ENCODE peak calls at places on chromosomes 11 and 22, in four cellular contexts. X is pancreas; Y is CD4-positive, CD25-positive, alpha-beta regulatory T cell; G is suprapubic skin. L is an unnamed sample.

GRCh38 chr11:111694851-111695250 is 71.3 kb downstream of the PPP2R1B start:
- DNase-seq in X (no peak), G (no peak), Y (no peak), L (no peak)

GRCh38 chr11:1346669-1347390 is 37.4 kb upstream of the TOLLIP start:
- DNase-seq in X (no peak), Y (no peak), G (peak; percentile 74), L (no peak)

GRCh38 chr11:3942956-3943497 is 87.6 kb downstream of the STIM1 start:
- DNase-seq in Y (no peak), G (no peak), X (no peak), L (peak; percentile 68)

GRCh38 chr22:42520663-42521546 is 1.3 kb upstream of the RRP7A start:
- DNase-seq in G (no peak), Y (no peak), X (no peak), L (no peak)

GRCh38 chr22:30212363-30212995 is 34.1 kb downstream of the LIF start:
- DNase-seq in Y (no peak), G (no peak), X (peak; percentile 77), L (peak; percentile 90)

GRCh38 chr11:1299621-1300020 is 9.8 kb downstream of the TOLLIP start:
- DNase-seq in X (no peak), Y (no peak), G (peak; percentile 79), L (no peak)

GRCh38 chr11:110909331-110909730 is 197.1 kb upstream of the ARHGAP20 start:
- DNase-seq in Y (no peak), X (no peak), G (no peak), L (no peak)

GRCh38 chr11:86978247-86978646 is 23.1 kb upstream of the FZD4 start:
- DNase-seq in G (no peak), Y (no peak), X (no peak), L (no peak)

GRCh38 chr11:27861706-27862430 is 161.6 kb upstream of the BDNF start:
- DNase-seq in Y (no peak), G (no peak), X (no peak), L (peak; percentile 86)

GRCh38 chr22:39313258-39314001 is 6.0 kb downstream of the RPL3 start:
- DNase-seq in G (no peak), Y (no peak), X (no peak), L (no peak)

GRCh38 chr22:49140921-49141680 is 686.6 kb downstream of the BRD1 start:
- DNase-seq in G (no peak), X (no peak), Y (no peak), L (no peak)

GRCh38 chr11:111559791-111560190 is 19.3 kb downstream of the LAYN start:
- DNase-seq in G (no peak), Y (no peak), X (no peak), L (no peak)

GRCh38 chr22:20552450-20552894 is 45.1 kb downstream of the MED15 start:
- DNase-seq in X (no peak), Y (no peak), G (peak; percentile 90), L (no peak)

GRCh38 chr22:30078320-30079311 is 1.6 kb upstream of the HORMAD2 start:
- DNase-seq in G (no peak), Y (peak; percentile 73), X (no peak), L (no peak)

GRCh38 chr22:24937114-24937513 is 9.4 kb downstream of the LHFPL7 start:
- DNase-seq in X (no peak), G (no peak), Y (peak; percentile 54), L (peak; percentile 52)

GRCh38 chr22:40665312-40665711 is 14.0 kb upstream of the MCHR1 start:
- DNase-seq in G (no peak), X (no peak), Y (no peak), L (peak; percentile 50)

GRCh38 chr11:7612056-7612660 is 61.1 kb downstream of the CYB5R2 start:
- DNase-seq in Y (no peak), X (no peak), G (no peak), L (no peak)

GRCh38 chr11:63592975-63593395 is 21.2 kb downstream of the PLAAT3 start:
- DNase-seq in Y (peak; percentile 24), X (no peak), G (no peak), L (no peak)

GRCh38 chr11:28017816-28018215 is 90.1 kb downstream of the KIF18A start:
- DNase-seq in X (no peak), G (no peak), Y (no peak), L (no peak)

GRCh38 chr22:21025763-21026755 is 6.3 kb downstream of the SLC7A4 start:
- DNase-seq in G (no peak), X (no peak), Y (no peak), L (no peak)

GRCh38 chr11:35893796-35894475 is 49.9 kb upstream of the LDLRAD3 start:
- DNase-seq in X (peak; percentile 20), G (no peak), Y (no peak), L (no peak)

GRCh38 chr11:40178470-40178869 is 1281.0 kb downstream of the LRRC4C start:
- DNase-seq in X (no peak), Y (no peak), G (no peak), L (no peak)

GRCh38 chr11:7665473-7666291 is 7.6 kb downstream of the CYB5R2 start:
- DNase-seq in X (peak; percentile 82), Y (peak; percentile 71), G (peak; percentile 90), L (peak; percentile 70)

GRCh38 chr11:76329084-76329648 is 51.8 kb downstream of the THAP12 start:
- DNase-seq in Y (no peak), X (no peak), G (no peak), L (peak; percentile 77)

GRCh38 chr11:26766996-26767395 is 45.1 kb upstream of the SLC5A12 start:
- DNase-seq in Y (no peak), X (no peak), G (no peak), L (no peak)

GRCh38 chr22:47784991-47785390 is 1022.5 kb downstream of the TBC1D22A start:
- DNase-seq in G (peak; percentile 67), X (no peak), Y (no peak), L (no peak)

GRCh38 chr11:62544521-62545436 is 1.8 kb downstream of the AHNAK start:
- DNase-seq in G (no peak), Y (peak; percentile 48), X (no peak), L (no peak)

GRCh38 chr22:29030618-29031235 is 30.9 kb downstream of the C22orf31 start:
- DNase-seq in G (no peak), Y (no peak), X (peak; percentile 93), L (peak; percentile 86)

DNA sequence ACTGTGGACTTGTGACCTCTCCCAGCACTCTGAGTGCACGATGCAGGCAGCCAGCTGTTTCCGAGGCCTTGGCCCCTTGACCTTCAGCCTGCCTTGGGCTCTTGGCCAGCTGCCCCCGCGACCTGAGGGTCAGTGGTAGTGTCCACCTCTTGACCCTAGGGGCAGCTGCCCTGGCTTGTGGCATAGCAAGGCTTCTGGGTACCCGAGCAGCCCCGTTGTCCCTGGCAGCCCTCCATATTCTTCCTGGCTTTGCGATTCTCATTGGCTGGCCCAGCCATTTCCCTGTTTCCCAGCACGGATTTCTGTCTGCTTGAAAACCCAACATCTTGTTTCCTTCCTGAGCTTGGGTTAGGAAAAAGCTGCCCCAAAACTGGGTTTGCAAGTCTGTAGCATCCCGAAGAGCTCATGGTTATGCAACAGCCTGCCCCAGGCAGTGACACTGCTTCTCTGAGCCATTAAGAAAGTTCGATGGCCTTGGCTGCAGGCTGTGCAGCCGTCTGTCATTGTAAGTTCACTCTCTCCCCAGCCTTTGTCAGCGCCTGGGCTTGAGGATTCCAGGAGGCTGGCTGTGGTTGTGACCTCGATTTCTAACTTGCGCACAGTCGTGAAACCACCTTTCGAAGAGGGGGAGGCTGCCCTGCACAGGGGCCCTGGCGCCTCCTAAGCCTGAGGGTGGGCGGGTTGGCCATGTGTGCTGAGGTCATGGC is 48.8 kb downstream of the FBLN1 start:
- DNase-seq in G (no peak), X (no peak), Y (no peak), L (no peak)
- H3K27ac ChIP-seq in G (peak overlapping the region; percentile 91), X (no peak overlapping the region), Y (no peak overlapping the region), L (no peak overlapping the region)

GRCh38 chr11:65400295-65401072 is 14.0 kb downstream of the FRMD8 start:
- DNase-seq in Y (no peak), X (no peak), G (no peak), L (no peak)

GRCh38 chr11:65401803-65402248 is 15.4 kb downstream of the FRMD8 start:
- DNase-seq in Y (no peak), G (no peak), X (no peak), L (no peak)

GRCh38 chr11:65399845-65400244 is 13.4 kb downstream of the FRMD8 start:
- DNase-seq in G (no peak), X (no peak), Y (no peak), L (no peak)

GRCh38 chr11:65402790-65403189 is 16.4 kb downstream of the FRMD8 start:
- DNase-seq in G (no peak), Y (no peak), X (no peak), L (no peak)

GRCh38 chr11:65401073-65401802 is 14.8 kb downstream of the FRMD8 start:
- DNase-seq in G (no peak), Y (no peak), X (no peak), L (no peak)
- H3K36me3 ChIP-seq in G (peaks cover 96% of the 10 kb centered on the region), Y (peaks cover 63% of the 10 kb centered on the region), X (peaks cover 27% of the 10 kb centered on the region), L (peaks cover 9% of the 10 kb centered on the region)

GRCh38 chr11:69500285-69501120 is 19.0 kb downstream of the LINC01488 start:
- DNase-seq in X (no peak), Y (no peak), G (no peak), L (no peak)

GRCh38 chr11:69498614-69499175 is 17.2 kb downstream of the LINC01488 start:
- DNase-seq in X (no peak), G (no peak), Y (no peak), L (no peak)

GRCh38 chr11:69499946-69500284 is 18.5 kb downstream of the LINC01488 start:
- DNase-seq in G (no peak), Y (no peak), X (no peak), L (no peak)

GRCh38 chr11:69501121-69501489 is 19.6 kb downstream of the LINC01488 start:
- DNase-seq in Y (no peak), G (no peak), X (no peak), L (no peak)

DNA sequence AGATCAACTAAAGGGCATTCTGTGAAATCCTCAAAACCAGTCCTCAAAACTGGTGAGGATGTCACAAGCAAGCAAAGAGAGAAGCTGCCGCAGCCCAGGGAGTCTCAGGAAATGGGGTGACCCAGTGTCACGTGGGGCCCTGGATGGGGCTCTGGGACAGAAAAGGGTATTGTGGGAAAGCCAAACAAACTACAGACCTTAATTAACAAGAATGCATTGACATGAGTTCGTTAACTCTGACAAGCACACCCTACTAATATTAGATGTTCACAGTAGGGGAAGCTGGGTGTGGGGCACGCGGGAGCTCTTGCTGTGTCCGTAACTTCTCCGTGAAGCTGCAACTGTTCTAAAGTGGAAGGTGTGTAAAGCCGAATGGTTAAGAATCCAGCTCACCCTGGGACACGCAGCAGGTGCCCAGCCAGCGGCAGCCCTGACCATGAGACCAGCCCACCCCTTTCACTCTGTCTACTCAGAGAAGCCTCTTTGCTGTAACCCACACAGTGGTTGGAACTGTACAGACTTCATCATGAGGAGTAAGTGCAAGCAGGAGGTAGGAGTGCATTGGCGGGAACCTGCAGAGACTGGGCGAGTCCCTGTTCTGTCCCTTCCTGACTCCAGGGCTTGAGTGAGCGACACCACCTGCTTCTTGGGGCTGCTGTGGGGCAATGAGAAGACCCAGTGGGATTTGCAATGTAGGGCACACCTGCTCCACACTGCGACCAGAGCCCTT is 17.9 kb downstream of the LINC01488 start:
- DNase-seq in Y (no peak), X (no peak), G (no peak), L (no peak)
- H3K27ac ChIP-seq in Y (no peak overlapping the region), X (no peak overlapping the region), G (no peak overlapping the region), L (no peak overlapping the region)

DNA sequence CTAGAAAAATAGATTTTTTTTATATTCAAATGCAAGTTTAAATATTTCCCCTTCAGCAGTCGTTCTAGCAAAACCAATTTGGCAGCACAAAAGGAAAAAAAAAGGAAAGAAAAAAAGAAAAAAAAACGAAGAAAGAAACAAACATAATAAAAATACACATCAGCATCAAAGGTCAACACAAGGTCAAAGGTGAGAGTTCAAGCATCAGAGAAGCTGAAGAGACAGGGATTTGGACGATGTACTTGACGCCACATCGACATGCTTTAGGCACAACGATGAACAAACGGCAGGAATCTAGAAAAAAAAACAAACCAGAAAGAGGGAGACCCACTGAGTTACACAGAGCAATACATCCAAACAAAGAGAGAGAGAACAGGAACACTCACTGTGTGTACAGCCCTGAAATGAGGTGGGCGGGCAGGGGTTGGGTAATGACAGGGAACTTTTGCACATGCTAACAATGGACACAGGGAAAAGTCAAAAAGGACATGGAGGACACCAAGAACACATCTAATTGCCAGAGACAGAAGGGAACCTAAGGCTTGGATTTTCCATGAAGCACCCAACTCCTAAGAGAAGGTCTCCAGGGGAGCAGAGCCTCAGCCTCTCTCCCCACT is 19.8 kb upstream of the RAPSN start:
- DNase-seq in G (no peak), Y (no peak), X (no peak), L (no peak)
- H3K36me3 ChIP-seq in G (peaks cover 62% of the 10 kb centered on the region), Y (peaks cover 83% of the 10 kb centered on the region), X (peaks cover 24% of the 10 kb centered on the region), L (peaks cover 38% of the 10 kb centered on the region)